ENCODE peak calls at places on chromosomes 2 and 18, in eight cellular contexts. O is A549, T is astrocyte, J is HFFc6, V is spleen, M is GM13976, K is lower lobe of right lung, F is cardiac muscle cell. A is an unnamed sample.

GRCh38 chr2:128591022-128591840 is 272.6 kb upstream of the HS6ST1 start:
- DNase-seq in F (no peak), V (peak; percentile 51), M (no peak), K (no peak), J (no peak), T (no peak), O (no peak), A (no peak)

GRCh38 chr2:69482471-69482870 is 45.2 kb upstream of the NFU1 start:
- DNase-seq in V (no peak), F (no peak), M (no peak), K (no peak), T (no peak), O (no peak), J (no peak), A (no peak)

GRCh38 chr18:3655637-3656050 is 205.7 kb downstream of the TGIF1 start:
- DNase-seq in M (no peak), O (no peak), J (no peak), K (no peak), F (peak; percentile 19), V (no peak), T (no peak), A (no peak)

GRCh38 chr2:232621186-232621585 is 12.2 kb upstream of the EFHD1 start:
- DNase-seq in F (no peak), K (no peak), J (no peak), V (no peak), T (no peak), O (no peak), M (no peak), A (no peak)

GRCh38 chr18:70354771-70355170 is 65.9 kb downstream of the SOCS6 start:
- DNase-seq in J (no peak), O (no peak), T (no peak), M (no peak), V (no peak), F (no peak), K (no peak), A (no peak)

GRCh38 chr18:38751897-38752296 is 1186.3 kb upstream of the CELF4 start:
- DNase-seq in J (no peak), K (no peak), M (no peak), F (peak; percentile 50), T (no peak), O (no peak), V (no peak), A (no peak)

GRCh38 chr2:29374823-29375222 is 259.6 kb downstream of the CLIP4 start:
- DNase-seq in K (no peak), O (no peak), J (no peak), T (no peak), V (no peak), M (no peak), F (no peak), A (no peak)

GRCh38 chr2:145682536-145683157 is 1162.7 kb upstream of the ZEB2 start:
- DNase-seq in K (no peak), M (no peak), J (no peak), O (no peak), V (no peak), F (no peak), T (no peak), A (no peak)

GRCh38 chr2:97731274-97732050 is 18.1 kb downstream of the ZAP70 start:
- DNase-seq in M (no peak), K (no peak), J (no peak), O (no peak), T (no peak), V (peak; percentile 51), F (no peak), A (no peak)

GRCh38 chr2:177180269-177181021 is 32.1 kb upstream of the HNRNPA3 start:
- DNase-seq in K (no peak), O (no peak), M (no peak), F (no peak), J (no peak), T (no peak), V (no peak), A (no peak)
- TF ChIP-seq CTCF in K (no peak), O (no peak), M (no peak), F (no peak), J (no peak), T (no peak), V (no peak), A (no peak)

GRCh38 chr18:75054611-75055010 is 154.3 kb downstream of the PTGR3 start:
- DNase-seq in T (no peak), V (no peak), M (no peak), K (no peak), F (no peak), J (no peak), O (no peak), A (no peak)
- TF ChIP-seq CTCF in T (no peak), V (no peak), M (no peak), K (no peak), F (no peak), J (no peak), O (no peak), A (no peak)

GRCh38 chr2:43021791-43022500 is 204.5 kb downstream of the ZFP36L2 start:
- DNase-seq in O (no peak), J (no peak), V (peak; percentile 56), T (no peak), F (no peak), M (no peak), K (no peak), A (no peak)
- TF ChIP-seq CTCF in O (no peak), J (peak; percentile 51), V (no peak), T (no peak), F (peak; percentile 23), M (no peak), K (no peak), A (no peak)

GRCh38 chr18:30889582-30890301 is 152.8 kb downstream of the DSC3 start:
- DNase-seq in F (peak; percentile 31), T (peak; percentile 4), M (peak; percentile 10), J (no peak), K (no peak), O (no peak), V (no peak), A (no peak)
- TF ChIP-seq CTCF in F (no peak), T (peak; percentile 28), M (peak; percentile 15), J (no peak), K (peak; percentile 40), O (no peak), V (peak; percentile 27), A (no peak)

GRCh38 chr2:130375291-130376266 is 19.7 kb downstream of the PTPN18 start:
- DNase-seq in O (no peak), J (no peak), T (no peak), M (no peak), V (no peak), K (no peak), F (no peak), A (no peak)

GRCh38 chr2:130378206-130378897 is 22.5 kb downstream of the PTPN18 start:
- DNase-seq in T (no peak), V (no peak), K (no peak), F (no peak), J (no peak), M (no peak), O (no peak), A (no peak)

GRCh38 chr2:130377491-130377890 is 21.6 kb downstream of the PTPN18 start:
- DNase-seq in F (no peak), J (no peak), V (no peak), M (no peak), K (no peak), T (no peak), O (no peak), A (no peak)

GRCh38 chr2:130374587-130375290 is 18.9 kb downstream of the PTPN18 start:
- DNase-seq in J (peak; percentile 46), F (no peak), M (no peak), V (no peak), O (no peak), K (no peak), T (peak; percentile 33), A (no peak)

GRCh38 chr2:130376433-130377293 is 20.8 kb downstream of the PTPN18 start:
- DNase-seq in M (peak; percentile 58), T (no peak), V (no peak), O (no peak), F (no peak), K (no peak), J (no peak), A (no peak)
- TF ChIP-seq CTCF in M (peak; percentile 10), T (no peak), V (no peak), O (no peak), F (peak; percentile 18), K (no peak), J (no peak), A (no peak)